ENCODE peak calls at places on chromosomes 2 and 18, in eight cellular contexts. One of them, this sample, is unnamed.

GRCh38 chr18:10318686-10318960 is 135.8 kb upstream of the APCDD1 start:
- DNase-seq in KG1: no peak
- DNase-seq in A172: no peak
- DNase-seq in NB4: no peak
- DNase-seq in HS-5: no peak
- DNase-seq in foreskin fibroblast: peak
- DNase-seq in fibroblast of the aortic adventitia: no peak
- DNase-seq in transverse colon: no peak
- DNase-seq in this sample: no peak

GRCh38 chr18:58297198-58297597 is 253.2 kb downstream of the NEDD4L start:
- DNase-seq in HS-5: no peak
- DNase-seq in fibroblast of the aortic adventitia: peak
- DNase-seq in NB4: no peak
- DNase-seq in transverse colon: no peak
- DNase-seq in KG1: no peak
- DNase-seq in A172: no peak
- DNase-seq in foreskin fibroblast: no peak
- DNase-seq in this sample: no peak

GRCh38 chr2:28436525-28437051 is 43.9 kb downstream of the FOSL2 start:
- DNase-seq in HS-5: no peak
- DNase-seq in KG1: no peak
- DNase-seq in transverse colon: peak
- DNase-seq in foreskin fibroblast: no peak
- DNase-seq in A172: no peak
- DNase-seq in fibroblast of the aortic adventitia: no peak
- DNase-seq in NB4: peak
- DNase-seq in this sample: no peak

GRCh38 chr2:41881249-41881648 is 166.6 kb upstream of the PKDCC start:
- DNase-seq in KG1: no peak
- DNase-seq in NB4: peak
- DNase-seq in foreskin fibroblast: peak
- DNase-seq in HS-5: no peak
- DNase-seq in A172: no peak
- DNase-seq in fibroblast of the aortic adventitia: peak
- DNase-seq in transverse colon: no peak
- DNase-seq in this sample: no peak

GRCh38 chr2:231413921-231414476 is 18.5 kb downstream of the B3GNT7 start:
- DNase-seq in foreskin fibroblast: no peak
- DNase-seq in HS-5: no peak
- DNase-seq in transverse colon: peak
- DNase-seq in KG1: no peak
- DNase-seq in fibroblast of the aortic adventitia: no peak
- DNase-seq in NB4: no peak
- DNase-seq in A172: no peak
- DNase-seq in this sample: no peak

GRCh38 chr18:34909637-34910364 is 131.4 kb upstream of the MAPRE2 start:
- DNase-seq in KG1: no peak
- DNase-seq in transverse colon: no peak
- DNase-seq in HS-5: no peak
- DNase-seq in fibroblast of the aortic adventitia: peak
- DNase-seq in NB4: no peak
- DNase-seq in A172: no peak
- DNase-seq in foreskin fibroblast: peak
- DNase-seq in this sample: no peak

GRCh38 chr2:14717131-14717530 is 84.6 kb downstream of the LRATD1 start:
- DNase-seq in transverse colon: no peak
- DNase-seq in foreskin fibroblast: no peak
- DNase-seq in HS-5: no peak
- DNase-seq in fibroblast of the aortic adventitia: no peak
- DNase-seq in KG1: no peak
- DNase-seq in NB4: no peak
- DNase-seq in A172: no peak
- DNase-seq in this sample: no peak

GRCh38 chr2:38074047-38074774 is 1.7 kb downstream of the CYP1B1 start:
- DNase-seq in NB4: peak
- DNase-seq in transverse colon: no peak
- DNase-seq in fibroblast of the aortic adventitia: peak
- DNase-seq in foreskin fibroblast: no peak
- DNase-seq in A172: no peak
- DNase-seq in KG1: no peak
- DNase-seq in HS-5: no peak
- DNase-seq in this sample: no peak

GRCh38 chr2:199738723-199739412 is 112.1 kb downstream of the FTCDNL1 start:
- DNase-seq in A172: peak
- DNase-seq in transverse colon: no peak
- DNase-seq in KG1: peak
- DNase-seq in NB4: peak
- DNase-seq in foreskin fibroblast: peak
- DNase-seq in fibroblast of the aortic adventitia: peak
- DNase-seq in HS-5: peak
- DNase-seq in this sample: no peak

GRCh38 chr2:218367415-218368149 is 10.9 kb downstream of the CATIP start:
- DNase-seq in KG1: peak
- DNase-seq in NB4: peak
- DNase-seq in HS-5: no peak
- DNase-seq in transverse colon: peak
- DNase-seq in foreskin fibroblast: peak
- DNase-seq in fibroblast of the aortic adventitia: peak
- DNase-seq in A172: no peak
- DNase-seq in this sample: no peak

GRCh38 chr2:47535073-47535472 is 132.1 kb downstream of the MSH2 start:
- DNase-seq in transverse colon: no peak
- DNase-seq in KG1: no peak
- DNase-seq in foreskin fibroblast: no peak
- DNase-seq in A172: no peak
- DNase-seq in HS-5: no peak
- DNase-seq in NB4: no peak
- DNase-seq in fibroblast of the aortic adventitia: no peak
- DNase-seq in this sample: no peak

GRCh38 chr2:240435457-240435954 is at the start of gene GPC1:
- DNase-seq in NB4: no peak
- DNase-seq in KG1: no peak
- DNase-seq in HS-5: peak
- DNase-seq in A172: peak
- DNase-seq in foreskin fibroblast: peak
- DNase-seq in transverse colon: peak
- DNase-seq in fibroblast of the aortic adventitia: peak
- DNase-seq in this sample: no peak

GRCh38 chr2:195414479-195414878 is 242.5 kb upstream of the SLC39A10 start:
- DNase-seq in foreskin fibroblast: no peak
- DNase-seq in A172: no peak
- DNase-seq in HS-5: no peak
- DNase-seq in fibroblast of the aortic adventitia: no peak
- DNase-seq in transverse colon: no peak
- DNase-seq in KG1: no peak
- DNase-seq in NB4: no peak
- DNase-seq in this sample: no peak

GRCh38 chr2:142142595-142142994 is 11.8 kb upstream of the LRP1B start:
- DNase-seq in NB4: no peak
- DNase-seq in foreskin fibroblast: no peak
- DNase-seq in KG1: no peak
- DNase-seq in A172: no peak
- DNase-seq in fibroblast of the aortic adventitia: no peak
- DNase-seq in transverse colon: no peak
- DNase-seq in HS-5: no peak
- DNase-seq in this sample: no peak

GRCh38 chr2:101387151-101387807 is at the start of gene CREG2:
- DNase-seq in HS-5: no peak
- DNase-seq in transverse colon: peak
- DNase-seq in fibroblast of the aortic adventitia: peak
- DNase-seq in foreskin fibroblast: peak
- DNase-seq in NB4: peak
- DNase-seq in A172: peak
- DNase-seq in KG1: no peak
- DNase-seq in this sample: no peak

GRCh38 chr2:201996006-201996405 is 37.6 kb upstream of the FZD7 start:
- DNase-seq in HS-5: no peak
- DNase-seq in A172: no peak
- DNase-seq in transverse colon: no peak
- DNase-seq in NB4: no peak
- DNase-seq in foreskin fibroblast: no peak
- DNase-seq in KG1: no peak
- DNase-seq in fibroblast of the aortic adventitia: no peak
- DNase-seq in this sample: no peak

GRCh38 chr2:26670171-26670570 is 22.4 kb upstream of the KCNK3 start:
- DNase-seq in KG1: no peak
- DNase-seq in HS-5: no peak
- DNase-seq in fibroblast of the aortic adventitia: peak
- DNase-seq in A172: peak
- DNase-seq in NB4: no peak
- DNase-seq in transverse colon: no peak
- DNase-seq in foreskin fibroblast: peak
- DNase-seq in this sample: no peak

GRCh38 chr18:682833-683232 is 25.4 kb downstream of the TYMS start:
- DNase-seq in transverse colon: no peak
- DNase-seq in foreskin fibroblast: no peak
- DNase-seq in NB4: no peak
- DNase-seq in fibroblast of the aortic adventitia: no peak
- DNase-seq in KG1: no peak
- DNase-seq in A172: no peak
- DNase-seq in HS-5: no peak
- DNase-seq in this sample: no peak

GRCh38 chr18:55588876-55589595 is 1.0 kb upstream of the TCF4 start:
- DNase-seq in KG1: peak
- DNase-seq in transverse colon: no peak
- DNase-seq in NB4: peak
- DNase-seq in HS-5: no peak
- DNase-seq in foreskin fibroblast: peak
- DNase-seq in A172: peak
- DNase-seq in fibroblast of the aortic adventitia: no peak
- DNase-seq in this sample: no peak

GRCh38 chr2:120029672-120030640 is 17.1 kb downstream of the EPB41L5 start:
- DNase-seq in foreskin fibroblast: no peak
- DNase-seq in KG1: no peak
- DNase-seq in transverse colon: no peak
- DNase-seq in NB4: no peak
- DNase-seq in A172: no peak
- DNase-seq in HS-5: no peak
- DNase-seq in fibroblast of the aortic adventitia: peak
- DNase-seq in this sample: no peak

GRCh38 chr18:74360852-74361640 is 45.4 kb downstream of the C18orf63 start:
- DNase-seq in KG1: no peak
- DNase-seq in NB4: no peak
- DNase-seq in A172: no peak
- DNase-seq in fibroblast of the aortic adventitia: no peak
- DNase-seq in foreskin fibroblast: no peak
- DNase-seq in HS-5: no peak
- DNase-seq in transverse colon: no peak
- DNase-seq in this sample: no peak